ENCODE peak calls at places on chromosomes 16 and 17, in five cellular contexts. L, H, O, Q and W are unnamed samples.
A peak's percentile ranks its signal among the peaks of the same experiment; 100 is the strongest.

GRCh38 chr16:50627419-50627818 is 53.7 kb downstream of the SNX20 start:
- DNase-seq in O (no peak), Q (no peak), L (peak; percentile 59), H (peak; percentile 94), W (peak; percentile 57)

GRCh38 chr16:22123146-22123545 is 30.8 kb downstream of the VWA3A start:
- DNase-seq in L (no peak), H (no peak), O (no peak), Q (peak; percentile 21), W (no peak)

GRCh38 chr16:50455288-50455845 is 86.6 kb upstream of the BRD7 start:
- DNase-seq in H (no peak), Q (no peak), O (no peak), L (no peak), W (no peak)

GRCh38 chr17:78957076-78957475 is 22.6 kb downstream of the LGALS3BP start:
- DNase-seq in Q (no peak), H (no peak), O (peak; percentile 50), L (no peak), W (no peak)

GRCh38 chr16:15775663-15776304 is 81.0 kb downstream of the MYH11 start:
- DNase-seq in L (no peak), O (no peak), Q (no peak), H (no peak), W (no peak)

GRCh38 chr16:83403751-83404150 is 404.0 kb upstream of the HSBP1 start:
- DNase-seq in L (no peak), Q (no peak), O (no peak), H (no peak), W (no peak)

GRCh38 chr17:5282639-5283217 is 644 bp downstream of the RABEP1 start:
- DNase-seq in H (no peak), L (peak; percentile 45), Q (no peak), O (peak; percentile 31), W (no peak)

GRCh38 chr16:27164280-27164837 is 39.0 kb upstream of the KDM8 start:
- DNase-seq in L (no peak), Q (no peak), H (no peak), O (no peak), W (no peak)

GRCh38 chr16:53415504-53415903 is 18.8 kb upstream of the RBL2 start:
- DNase-seq in H (no peak), Q (no peak), O (no peak), L (no peak), W (no peak)

GRCh38 chr17:73827627-73828241 is 183.5 kb upstream of the SDK2 start:
- DNase-seq in L (no peak), H (no peak), Q (no peak), O (no peak), W (no peak)

GRCh38 chr17:74545456-74546230 is at the start of gene CD300C:
- DNase-seq in O (no peak), H (no peak), Q (no peak), L (peak; percentile 36), W (peak; percentile 54)

GRCh38 chr16:61926766-61927165 is 109.5 kb downstream of the CDH8 start:
- DNase-seq in O (no peak), Q (no peak), L (no peak), H (no peak), W (no peak)

GRCh38 chr16:24074574-24074973 is 181.6 kb upstream of the CACNG3 start:
- DNase-seq in Q (no peak), L (no peak), H (no peak), O (no peak), W (no peak)

GRCh38 chr17:70144260-70144846 is 25.0 kb upstream of the KCNJ2 start:
- DNase-seq in O (no peak), H (no peak), L (no peak), Q (peak; percentile 15), W (no peak)

GRCh38 chr16:67719778-67720144 is 645 bp upstream of the GFOD2 start:
- DNase-seq in O (peak; percentile 25), L (peak; percentile 38), H (no peak), Q (peak; percentile 58), W (peak; percentile 56)

GRCh38 chr17:9195961-9196668 is 174.8 kb downstream of the NTN1 start:
- DNase-seq in H (no peak), L (no peak), O (no peak), Q (no peak), W (peak; percentile 76)

GRCh38 chr17:43217614-43218087 is 6.0 kb downstream of the TMEM106A start:
- DNase-seq in Q (no peak), H (no peak), L (peak; percentile 9), O (no peak), W (no peak)

GRCh38 chr17:81556175-81556691 is 4.1 kb upstream of the FAAP100 start:
- DNase-seq in O (no peak), H (no peak), Q (no peak), L (no peak), W (peak; percentile 76)

GRCh38 chr16:84985079-84986065 is 26.0 kb downstream of the ZDHHC7 start:
- DNase-seq in O (no peak), H (no peak), Q (no peak), L (no peak), W (no peak)

GRCh38 chr17:57595942-57596695 is 149.0 kb downstream of the CCDC182 start:
- DNase-seq in O (no peak), H (no peak), L (no peak), Q (no peak), W (no peak)

GRCh38 chr16:566475-567361 is at the start of gene NHLRC4:
- DNase-seq in L (peak; percentile 85), O (no peak), H (peak; percentile 93), Q (no peak), W (peak; percentile 90)

GRCh38 chr17:50195196-50195865 is 6.1 kb downstream of the COL1A1 start:
- DNase-seq in O (no peak), L (no peak), H (no peak), Q (no peak), W (no peak)

GRCh38 chr17:50198026-50198669 is 3.3 kb downstream of the COL1A1 start:
- DNase-seq in L (no peak), O (peak; percentile 57), H (no peak), Q (peak; percentile 86), W (peak; percentile 75)

GRCh38 chr17:50194441-50195195 is 6.8 kb downstream of the COL1A1 start:
- DNase-seq in H (no peak), L (no peak), Q (no peak), O (no peak), W (no peak)

GRCh38 chr17:50196826-50197225 is 4.6 kb downstream of the COL1A1 start:
- DNase-seq in L (no peak), O (no peak), Q (no peak), H (no peak), W (no peak)

GRCh38 chr17:50196036-50196435 is 5.4 kb downstream of the COL1A1 start:
- DNase-seq in L (no peak), Q (no peak), H (no peak), O (no peak), W (no peak)
- H3K4me3 ChIP-seq in L (no peak overlapping the region), Q (no peak overlapping the region), H (no peak overlapping the region), O (no peak overlapping the region), W (no peak overlapping the region)

DNA sequence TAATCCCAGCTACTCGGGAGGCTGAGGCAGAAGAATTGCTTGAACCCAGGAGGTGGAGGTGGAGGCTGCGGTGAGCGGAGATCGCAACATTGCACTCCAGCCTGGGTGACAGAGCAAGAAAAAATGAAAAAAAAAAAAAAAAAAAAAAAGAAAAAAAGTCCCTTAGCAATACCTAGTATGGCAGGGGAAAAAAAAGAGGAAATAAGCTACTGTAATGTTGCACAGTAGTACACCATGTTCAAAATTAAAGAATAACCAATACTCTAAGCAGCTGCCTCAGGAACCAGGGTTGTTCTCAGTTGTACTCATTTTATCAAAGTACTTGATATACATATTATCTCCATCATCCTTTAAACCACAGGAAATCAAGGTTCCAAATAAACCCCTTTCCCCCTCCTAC is 17.3 kb upstream of the TXNDC11 start:
- DNase-seq in H (no peak), O (no peak), Q (no peak), L (no peak), W (no peak)
- TF ChIP-seq POLR2A in H (no peak), O (no peak), Q (no peak), L (no peak), W (no peak)

GRCh38 chr17:61699694-61700093 is 108.7 kb upstream of the NACA2 start:
- DNase-seq in Q (no peak), O (no peak), L (no peak), H (no peak), W (no peak)
- H3K9me3 ChIP-seq in Q (peaks cover 41% of the 10 kb centered on the region), O (peaks cover 18% of the 10 kb centered on the region), L (peaks cover 52% of the 10 kb centered on the region), H (no peaks in the 10 kb centered on the region), W (no peaks in the 10 kb centered on the region)

DNA sequence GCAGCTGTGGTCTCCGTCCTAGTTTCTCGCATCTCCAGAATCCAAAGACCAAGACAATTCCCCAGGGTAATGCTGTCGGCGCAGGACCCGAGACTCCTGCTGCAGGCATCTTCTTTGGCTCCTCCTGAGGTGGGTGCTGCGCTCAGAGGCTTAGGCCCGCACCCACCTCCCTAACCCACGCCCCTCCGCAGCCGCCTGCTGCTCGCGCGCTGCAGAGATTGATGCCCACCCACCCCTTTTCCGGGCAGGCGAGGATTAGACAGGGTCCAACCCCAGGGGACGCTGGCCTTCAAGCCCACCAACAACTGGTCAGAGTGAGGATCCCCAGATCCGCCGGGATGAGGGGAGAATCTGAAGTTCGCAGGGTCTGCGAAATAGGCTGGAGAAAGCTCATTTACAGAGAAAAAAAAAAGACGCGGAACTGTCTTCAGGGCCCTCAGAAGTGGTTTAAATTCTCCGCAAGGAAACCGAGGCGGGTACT is 27.9 kb downstream of the SLFN11 start:
- DNase-seq in L (no peak), O (no peak), Q (no peak), H (no peak), W (no peak)
- H3K4me3 ChIP-seq in L (no peak overlapping the region), O (no peak overlapping the region), Q (no peak overlapping the region), H (peak overlapping the region; percentile 48), W (peak overlapping the region; percentile 42)

GRCh38 chr16:7239547-7239946 is 93.1 kb upstream of the RBFOX1 start:
- DNase-seq in Q (no peak), L (no peak), O (no peak), H (no peak), W (no peak)
- TF ChIP-seq POLR2A in Q (no peak), L (no peak), O (no peak), H (no peak), W (no peak)

DNA sequence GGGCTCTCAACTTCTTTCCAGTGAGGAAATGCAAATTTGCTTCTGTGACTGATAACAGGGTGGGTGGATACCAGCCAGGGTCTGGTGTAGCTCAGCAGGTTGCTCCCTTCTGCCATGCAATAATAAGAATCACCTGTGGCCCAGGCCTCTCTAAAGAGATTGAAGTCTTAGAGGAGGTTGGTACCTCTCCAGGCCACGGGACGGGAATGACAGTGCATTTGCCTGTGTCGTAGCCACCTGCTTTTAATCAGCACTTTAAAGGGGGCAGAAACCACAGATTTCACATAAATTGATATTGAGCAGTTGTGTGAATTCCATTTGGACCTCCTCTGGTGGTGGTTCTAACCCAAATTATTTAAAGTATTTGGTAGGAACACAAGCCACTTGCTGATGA is 246.9 kb downstream of the PRKCA start:
- DNase-seq in O (no peak), Q (no peak), H (no peak), L (no peak), W (no peak)
- H3K9me3 ChIP-seq in O (no peaks in the 10 kb centered on the region), Q (peaks cover 10% of the 10 kb centered on the region), H (no peaks in the 10 kb centered on the region), L (peaks cover 7% of the 10 kb centered on the region), W (no peaks in the 10 kb centered on the region)

GRCh38 chr17:63645775-63646491 is 23.7 kb downstream of the MAP3K3 start:
- DNase-seq in O (no peak), H (no peak), L (peak; percentile 27), Q (no peak), W (no peak)
- H3K4me3 ChIP-seq in O (no peak overlapping the region), H (no peak overlapping the region), L (no peak overlapping the region), Q (no peak overlapping the region), W (no peak overlapping the region)